ENCODE peak calls at places on chromosomes 7 and 10, in six cellular contexts. X, G, D, P, Z and V are unnamed samples.

GRCh38 chr7:8133955-8134733 is 127.8 kb downstream of the ICA1 start:
- DNase-seq in Z (no peak), G (no peak), D (no peak), X (no peak), P (no peak), V (no peak)

GRCh38 chr7:115289966-115290365 is 368.1 kb downstream of the MDFIC start:
- DNase-seq in X (no peak), D (no peak), G (no peak), P (no peak), Z (no peak), V (no peak)

GRCh38 chr7:1845536-1846311 is 175.6 kb downstream of the ELFN1 start:
- DNase-seq in X (peak; percentile 31), D (no peak), P (peak; percentile 4), G (no peak), Z (no peak), V (no peak)

GRCh38 chr7:12747687-12748306 is 60.4 kb downstream of the ARL4A start:
- DNase-seq in P (no peak), X (no peak), D (no peak), G (peak; percentile 34), Z (no peak), V (no peak)

GRCh38 chr7:139016931-139017511 is 18.8 kb downstream of the ZC3HAV1L start:
- DNase-seq in Z (no peak), D (peak; percentile 79), P (peak; percentile 63), G (peak; percentile 71), X (no peak), V (no peak)

GRCh38 chr7:51019891-51020855 is 237.5 kb upstream of the GRB10 start:
- DNase-seq in Z (no peak), D (no peak), G (no peak), P (no peak), X (no peak), V (no peak)

GRCh38 chr10:71999360-72000072 is 35.3 kb downstream of the CHST3 start:
- DNase-seq in G (peak; percentile 55), X (peak; percentile 77), P (peak; percentile 55), Z (no peak), D (peak; percentile 22), V (no peak)

GRCh38 chr10:89217057-89217990 is 10.2 kb upstream of the CH25H start:
- DNase-seq in G (peak; percentile 80), P (peak; percentile 55), D (peak; percentile 77), Z (no peak), X (no peak), V (no peak)

GRCh38 chr10:13690281-13690825 is 103.6 kb downstream of the PRPF18 start:
- DNase-seq in G (no peak), X (no peak), D (peak; percentile 64), Z (no peak), P (no peak), V (no peak)

GRCh38 chr10:121976607-121977006 is 1.6 kb upstream of the NSMCE4A start:
- DNase-seq in G (no peak), X (no peak), D (no peak), P (no peak), Z (no peak), V (no peak)

GRCh38 chr10:81873932-81874816 is 820 bp upstream of the NRG3 start:
- DNase-seq in G (peak; percentile 78), D (peak; percentile 92), Z (no peak), X (peak; percentile 50), P (no peak), V (no peak)

GRCh38 chr7:32379486-32380115 is 110.6 kb downstream of the LSM5 start:
- DNase-seq in G (no peak), X (no peak), D (no peak), Z (no peak), P (no peak), V (no peak)

GRCh38 chr7:40782836-40783235 is 648.0 kb downstream of the SUGCT start:
- DNase-seq in Z (no peak), X (no peak), G (no peak), P (no peak), D (no peak), V (no peak)

DNA sequence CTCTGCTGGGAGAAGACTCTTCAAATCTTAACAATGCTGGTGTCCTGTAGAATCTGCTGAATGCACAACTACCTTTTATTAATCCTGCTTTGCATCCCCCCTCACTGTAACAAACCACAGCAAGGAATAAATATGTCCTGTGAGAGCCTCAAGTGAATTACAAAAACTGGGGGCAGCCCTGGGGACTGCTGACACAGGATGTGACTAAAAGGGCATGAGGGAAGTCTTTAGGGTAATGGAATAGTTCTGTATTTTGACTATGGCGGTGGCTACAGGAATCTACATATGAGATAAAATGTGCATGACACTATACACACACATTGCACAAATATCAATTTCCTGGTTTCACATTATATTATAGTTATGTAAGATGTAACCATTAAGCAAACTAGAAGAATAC is 45.0 kb upstream of the KCTD7 start:
- DNase-seq in P (no peak), G (no peak), D (no peak), X (no peak), Z (no peak), V (no peak)
- H3K4me1 ChIP-seq in P (peaks cover 5% of the 10 kb centered on the region), G (no peaks in the 10 kb centered on the region), D (no peaks in the 10 kb centered on the region), X (no peaks in the 10 kb centered on the region), Z (no peaks in the 10 kb centered on the region), V (no peaks in the 10 kb centered on the region)

GRCh38 chr10:98217793-98218192 is 50.2 kb downstream of the LOXL4 start:
- DNase-seq in P (no peak), D (no peak), Z (no peak), X (no peak), G (peak; percentile 30), V (no peak)
- H3K36me3 ChIP-seq in P (no peaks in the 10 kb centered on the region), D (no peaks in the 10 kb centered on the region), Z (no peaks in the 10 kb centered on the region), X (no peaks in the 10 kb centered on the region), G (no peaks in the 10 kb centered on the region), V (no peaks in the 10 kb centered on the region)

DNA sequence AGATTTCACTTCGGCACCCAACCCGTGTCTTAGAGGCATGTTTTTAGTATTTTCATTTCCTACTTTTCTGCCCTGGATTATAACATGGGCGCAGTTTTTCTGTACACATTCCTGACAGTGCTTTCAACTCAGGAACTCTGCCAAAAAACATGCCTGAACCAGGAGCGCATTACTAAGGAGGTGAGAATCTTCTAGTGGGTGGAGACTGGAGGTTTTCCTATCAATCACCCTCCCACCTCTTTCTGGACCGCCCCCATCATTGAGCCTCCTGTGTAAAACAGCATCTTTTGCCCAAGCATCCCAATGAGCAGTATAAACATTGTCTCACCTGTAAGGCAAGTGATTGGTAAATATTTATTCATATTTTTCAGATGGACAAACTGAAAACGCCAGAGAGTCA is 53.2 kb downstream of the STK17A start:
- DNase-seq in G (no peak), D (no peak), Z (no peak), P (no peak), X (no peak), V (no peak)
- H3K4me1 ChIP-seq in G (peaks cover 42% of the 10 kb centered on the region), D (no peaks in the 10 kb centered on the region), Z (no peaks in the 10 kb centered on the region), P (peaks cover 15% of the 10 kb centered on the region), X (peaks cover 10% of the 10 kb centered on the region), V (no peaks in the 10 kb centered on the region)

GRCh38 chr7:92100523-92100922 is 33.8 kb downstream of the CYP51A1 start:
- DNase-seq in G (no peak), P (no peak), Z (no peak), X (no peak), D (no peak), V (no peak)
- H3K36me3 ChIP-seq in G (peaks cover 19% of the 10 kb centered on the region), P (peaks cover 88% of the 10 kb centered on the region), Z (peaks cover 25% of the 10 kb centered on the region), X (peaks cover 11% of the 10 kb centered on the region), D (peaks cover 10% of the 10 kb centered on the region), V (no peaks in the 10 kb centered on the region)

GRCh38 chr10:79082035-79082373 is 13.2 kb downstream of the ZMIZ1 start:
- DNase-seq in X (no peak), D (no peak), G (no peak), P (no peak), Z (no peak), V (no peak)
- H3K4me1 ChIP-seq in X (peaks cover 95% of the 10 kb centered on the region), D (peaks cover 17% of the 10 kb centered on the region), G (peaks cover 27% of the 10 kb centered on the region), P (peaks cover 88% of the 10 kb centered on the region), Z (peaks cover 16% of the 10 kb centered on the region), V (peaks cover 13% of the 10 kb centered on the region)